ENCODE peak calls at places on chromosome X, in four cellular contexts. One of them, this sample, is unnamed.

GRCh38 chrX:127884921-127885320 is 167.3 kb downstream of the ACTRT1 start:
- DNase-seq in fibroblast of lung: no peak
- DNase-seq in tibial artery: no peak
- DNase-seq in pancreas: no peak
- DNase-seq in this sample: no peak

GRCh38 chrX:21606037-21606436 is 52.1 kb downstream of the KLHL34 start:
- DNase-seq in fibroblast of lung: peak
- DNase-seq in tibial artery: no peak
- DNase-seq in pancreas: no peak
- DNase-seq in this sample: no peak

GRCh38 chrX:77398341-77398740 is 48.8 kb upstream of the FGF16 start:
- DNase-seq in fibroblast of lung: peak
- DNase-seq in tibial artery: no peak
- DNase-seq in pancreas: no peak
- DNase-seq in this sample: no peak

GRCh38 chrX:48715066-48715465 is 18.5 kb downstream of the SUV39H1 start:
- DNase-seq in fibroblast of lung: peak
- DNase-seq in tibial artery: no peak
- DNase-seq in pancreas: no peak
- DNase-seq in this sample: no peak

GRCh38 chrX:115018944-115019343 is 1.5 kb upstream of the IL13RA2 start:
- DNase-seq in fibroblast of lung: peak
- DNase-seq in tibial artery: no peak
- DNase-seq in pancreas: no peak
- DNase-seq in this sample: no peak

GRCh38 chrX:108323751-108324150 is 114.5 kb downstream of the COL4A6 start:
- DNase-seq in fibroblast of lung: no peak
- DNase-seq in tibial artery: no peak
- DNase-seq in pancreas: no peak
- DNase-seq in this sample: no peak

GRCh38 chrX:137567474-137568232 is 1.7 kb downstream of the ZIC3 start:
- DNase-seq in fibroblast of lung: no peak
- DNase-seq in tibial artery: no peak
- DNase-seq in pancreas: no peak
- DNase-seq in this sample: no peak

GRCh38 chrX:21883258-21883657 is 27.5 kb downstream of the YY2 start:
- DNase-seq in fibroblast of lung: no peak
- DNase-seq in tibial artery: peak
- DNase-seq in pancreas: no peak
- DNase-seq in this sample: no peak

GRCh38 chrX:45872480-45872879 is 671.8 kb upstream of the DIPK2B start:
- DNase-seq in fibroblast of lung: no peak
- DNase-seq in tibial artery: no peak
- DNase-seq in pancreas: no peak
- DNase-seq in this sample: no peak

GRCh38 chrX:107577933-107578332 is 50.4 kb upstream of the PRPS1 start:
- DNase-seq in fibroblast of lung: no peak
- DNase-seq in tibial artery: no peak
- DNase-seq in pancreas: no peak
- DNase-seq in this sample: no peak

GRCh38 chrX:67917412-67918010 is 373.7 kb downstream of the AR start:
- DNase-seq in fibroblast of lung: no peak
- DNase-seq in tibial artery: no peak
- DNase-seq in pancreas: no peak
- DNase-seq in this sample: no peak

GRCh38 chrX:11434607-11435006 is 141.4 kb downstream of the AMELX start:
- DNase-seq in fibroblast of lung: no peak
- DNase-seq in tibial artery: no peak
- DNase-seq in pancreas: no peak
- DNase-seq in this sample: no peak

GRCh38 chrX:121854614-121854911 is 807.2 kb downstream of the GLUD2 start:
- DNase-seq in fibroblast of lung: no peak
- DNase-seq in tibial artery: no peak
- DNase-seq in pancreas: no peak
- DNase-seq in this sample: no peak

GRCh38 chrX:39811391-39811790 is 286.4 kb downstream of the BCOR start:
- DNase-seq in fibroblast of lung: no peak
- DNase-seq in tibial artery: no peak
- DNase-seq in pancreas: peak
- DNase-seq in this sample: no peak

GRCh38 chrX:1390621-1391369 is 1.1 kb downstream of the SLC25A6 start:
- DNase-seq in fibroblast of lung: no peak
- DNase-seq in tibial artery: peak
- DNase-seq in pancreas: no peak
- DNase-seq in this sample: peak

GRCh38 chrX:17078031-17078730 is 131.7 kb downstream of the REPS2 start:
- DNase-seq in fibroblast of lung: peak
- DNase-seq in tibial artery: no peak
- DNase-seq in pancreas: no peak
- DNase-seq in this sample: no peak

GRCh38 chrX:7385131-7385530 is 237.2 kb upstream of the PUDP start:
- DNase-seq in fibroblast of lung: no peak
- DNase-seq in tibial artery: no peak
- DNase-seq in pancreas: no peak
- DNase-seq in this sample: no peak
- H3K4me3 ChIP-seq in fibroblast of lung: no peak
- H3K4me3 ChIP-seq in tibial artery: no peak
- H3K4me3 ChIP-seq in pancreas: no peak
- H3K4me3 ChIP-seq in this sample: no peak

DNA sequence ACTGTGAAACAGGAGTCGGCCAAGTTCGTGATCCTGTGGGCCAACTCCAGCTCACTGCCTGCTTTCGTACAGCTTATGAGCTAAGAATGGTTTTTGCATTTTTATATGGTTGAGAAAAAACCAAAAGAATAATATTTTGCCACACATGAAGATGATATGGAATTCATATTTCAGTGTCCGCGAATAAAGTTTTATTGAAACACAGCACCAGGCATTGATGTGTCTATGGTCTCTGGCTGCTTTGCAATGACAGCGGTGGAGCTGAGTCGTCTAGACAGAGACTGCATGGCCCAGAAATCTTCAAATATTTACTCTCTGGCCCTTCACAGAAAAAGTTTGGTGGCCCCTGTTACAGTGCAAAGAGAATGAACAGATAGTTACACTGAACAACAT is 20.2 kb downstream of the CLCN4 start:
- DNase-seq in fibroblast of lung: no peak
- DNase-seq in tibial artery: no peak
- DNase-seq in pancreas: no peak
- DNase-seq in this sample: no peak
- H3K4me3 ChIP-seq in fibroblast of lung: no peak
- H3K4me3 ChIP-seq in tibial artery: no peak
- H3K4me3 ChIP-seq in pancreas: no peak
- H3K4me3 ChIP-seq in this sample: no peak

GRCh38 chrX:49877397-49878101 is 1.7 kb upstream of the USP27X start:
- DNase-seq in fibroblast of lung: no peak
- DNase-seq in tibial artery: no peak
- DNase-seq in pancreas: peak
- DNase-seq in this sample: no peak
- H3K4me3 ChIP-seq in fibroblast of lung: no peak
- H3K4me3 ChIP-seq in tibial artery: no peak
- H3K4me3 ChIP-seq in pancreas: no peak
- H3K4me3 ChIP-seq in this sample: no peak

DNA sequence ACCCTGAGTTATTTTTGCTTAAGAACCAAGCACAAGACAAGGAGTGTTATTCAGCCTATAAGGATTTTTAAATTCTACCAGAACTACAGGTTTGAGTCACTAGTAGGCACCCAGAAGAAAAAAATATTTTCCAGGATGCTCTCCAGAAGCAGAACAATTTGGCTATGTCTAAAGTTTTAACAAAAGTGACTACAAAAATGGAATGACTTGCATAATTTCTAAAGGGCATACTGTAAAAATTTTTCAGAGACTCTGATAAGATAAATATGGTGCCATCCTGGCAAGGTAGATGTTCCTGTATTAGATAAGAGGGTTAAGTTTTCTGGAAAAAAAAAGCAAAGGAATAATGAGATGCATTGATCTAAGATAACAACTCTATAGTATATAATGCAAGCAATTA is 68.6 kb upstream of the FAM9A start:
- DNase-seq in fibroblast of lung: no peak
- DNase-seq in tibial artery: no peak
- DNase-seq in pancreas: no peak
- DNase-seq in this sample: no peak
- H3K4me3 ChIP-seq in fibroblast of lung: no peak
- H3K4me3 ChIP-seq in tibial artery: no peak
- H3K4me3 ChIP-seq in pancreas: no peak
- H3K4me3 ChIP-seq in this sample: no peak

GRCh38 chrX:96683997-96684338 is 674 bp upstream of the DIAPH2 start:
- DNase-seq in fibroblast of lung: no peak
- DNase-seq in tibial artery: no peak
- DNase-seq in pancreas: no peak
- DNase-seq in this sample: no peak
- H3K4me3 ChIP-seq in fibroblast of lung: peak
- H3K4me3 ChIP-seq in tibial artery: peak
- H3K4me3 ChIP-seq in pancreas: peak
- H3K4me3 ChIP-seq in this sample: peak

GRCh38 chrX:109773374-109773773 is 40.3 kb upstream of the ACSL4 start:
- DNase-seq in fibroblast of lung: no peak
- DNase-seq in tibial artery: no peak
- DNase-seq in pancreas: no peak
- DNase-seq in this sample: no peak

GRCh38 chrX:109776432-109776831 is 43.4 kb upstream of the ACSL4 start:
- DNase-seq in fibroblast of lung: no peak
- DNase-seq in tibial artery: no peak
- DNase-seq in pancreas: no peak
- DNase-seq in this sample: no peak

GRCh38 chrX:109776986-109777385 is 43.9 kb upstream of the ACSL4 start:
- DNase-seq in fibroblast of lung: no peak
- DNase-seq in tibial artery: no peak
- DNase-seq in pancreas: no peak
- DNase-seq in this sample: no peak

GRCh38 chrX:109774706-109775105 is 41.6 kb upstream of the ACSL4 start:
- DNase-seq in fibroblast of lung: peak
- DNase-seq in tibial artery: no peak
- DNase-seq in pancreas: no peak
- DNase-seq in this sample: no peak

GRCh38 chrX:109774136-109774535 is 41.1 kb upstream of the ACSL4 start:
- DNase-seq in fibroblast of lung: peak
- DNase-seq in tibial artery: no peak
- DNase-seq in pancreas: no peak
- DNase-seq in this sample: no peak
- H3K4me3 ChIP-seq in fibroblast of lung: no peak
- H3K4me3 ChIP-seq in tibial artery: no peak
- H3K4me3 ChIP-seq in pancreas: no peak
- H3K4me3 ChIP-seq in this sample: no peak

DNA sequence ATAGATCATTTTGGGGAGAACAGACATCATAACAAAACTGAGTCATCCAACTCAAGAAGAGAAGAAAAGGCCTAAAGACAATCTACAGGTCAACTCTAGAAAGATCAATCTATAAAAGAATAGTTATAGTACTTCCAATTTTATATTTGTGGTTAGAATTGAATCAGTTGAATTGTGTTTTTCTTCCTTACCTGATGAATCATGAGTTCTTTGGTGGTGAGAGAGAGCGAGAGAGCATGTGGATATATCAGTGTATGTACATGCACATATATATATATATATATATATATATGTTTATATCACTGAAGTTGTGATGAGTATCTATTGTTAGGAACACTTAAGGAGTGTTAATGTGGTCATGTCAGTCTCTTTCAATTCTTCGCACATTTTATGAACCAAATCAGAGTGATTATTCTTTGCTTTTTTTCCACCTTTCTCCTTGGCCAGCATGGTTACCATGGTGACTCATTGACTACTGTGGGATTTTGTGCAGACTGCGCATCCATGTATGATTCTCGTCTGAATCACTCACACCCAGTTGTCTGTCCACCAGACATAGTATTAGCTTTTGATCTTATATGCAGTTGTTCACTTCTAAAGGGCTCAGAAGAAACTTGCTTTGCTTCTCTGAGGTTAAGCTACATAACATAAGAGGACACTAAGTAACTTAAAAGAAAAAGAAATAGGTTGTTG is 90.4 kb upstream of the RAB40AL start:
- DNase-seq in fibroblast of lung: peak
- DNase-seq in tibial artery: no peak
- DNase-seq in pancreas: no peak
- DNase-seq in this sample: no peak
- H3K4me3 ChIP-seq in fibroblast of lung: no peak
- H3K4me3 ChIP-seq in tibial artery: no peak
- H3K4me3 ChIP-seq in pancreas: no peak
- H3K4me3 ChIP-seq in this sample: no peak

DNA sequence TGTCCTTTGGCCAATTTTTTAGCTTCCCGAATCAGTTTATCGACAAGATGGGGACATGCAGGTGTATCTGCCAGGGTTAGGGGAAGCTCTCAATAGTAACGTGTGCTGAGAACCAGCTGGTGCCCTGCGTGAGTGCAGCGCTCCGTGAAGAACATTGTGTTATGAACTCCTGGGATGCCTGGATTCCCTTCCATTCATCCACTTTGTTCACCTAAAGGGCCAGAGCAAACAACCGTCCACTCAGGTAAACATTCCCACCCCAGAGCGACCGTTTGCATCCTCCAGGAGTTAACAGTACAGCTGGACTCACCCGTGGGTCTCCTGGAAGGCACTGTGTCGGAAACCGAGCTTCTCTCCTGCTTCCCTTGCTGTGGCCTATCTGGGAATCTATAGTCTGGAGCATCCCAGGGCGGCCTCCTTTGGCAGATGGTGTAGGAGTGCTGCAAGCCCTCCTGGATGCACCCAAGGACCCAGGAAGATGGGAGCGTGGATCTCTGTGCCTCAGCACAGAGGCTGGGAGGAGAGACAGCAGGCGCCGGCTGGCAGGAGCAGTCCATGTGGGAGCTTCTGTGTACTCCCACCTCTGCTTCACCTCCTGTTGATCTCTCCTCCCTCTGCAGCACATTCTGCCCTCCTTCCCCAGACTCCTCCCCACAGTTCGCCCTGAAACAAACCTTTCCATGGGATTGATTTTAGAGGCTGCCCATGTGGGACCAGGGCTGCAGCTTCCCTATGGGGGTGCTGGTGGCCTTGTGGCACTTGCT is 62.7 kb downstream of the SHROOM2 start:
- DNase-seq in fibroblast of lung: no peak
- DNase-seq in tibial artery: no peak
- DNase-seq in pancreas: no peak
- DNase-seq in this sample: no peak
- H3K4me3 ChIP-seq in fibroblast of lung: no peak
- H3K4me3 ChIP-seq in tibial artery: no peak
- H3K4me3 ChIP-seq in pancreas: no peak
- H3K4me3 ChIP-seq in this sample: no peak

GRCh38 chrX:119187298-119187697 is 48.8 kb upstream of the PGRMC1 start:
- DNase-seq in fibroblast of lung: no peak
- DNase-seq in tibial artery: no peak
- DNase-seq in pancreas: no peak
- DNase-seq in this sample: no peak
- H3K4me3 ChIP-seq in fibroblast of lung: no peak
- H3K4me3 ChIP-seq in tibial artery: no peak
- H3K4me3 ChIP-seq in pancreas: no peak
- H3K4me3 ChIP-seq in this sample: no peak